ENCODE peak calls at places on chromosomes 5 and 9, in four cellular contexts. One of them, this sample, is unnamed.

GRCh38 chr5:35815089-35815936 is 41.4 kb upstream of the IL7R start:
- DNase-seq in left ventricle myocardium inferior: no peak
- DNase-seq in GM12864: no peak
- DNase-seq in sigmoid colon: no peak
- DNase-seq in this sample: no peak

GRCh38 chr5:54905942-54906537 is 79.4 kb downstream of the ESM1 start:
- DNase-seq in sigmoid colon: peak
- DNase-seq in GM12864: peak
- DNase-seq in left ventricle myocardium inferior: peak
- DNase-seq in this sample: no peak

GRCh38 chr9:73042155-73042554 is 89.3 kb upstream of the ALDH1A1 start:
- DNase-seq in left ventricle myocardium inferior: no peak
- DNase-seq in sigmoid colon: no peak
- DNase-seq in GM12864: no peak
- DNase-seq in this sample: no peak

GRCh38 chr9:130282000-130282700 is 16.6 kb downstream of the HMCN2 start:
- DNase-seq in sigmoid colon: peak
- DNase-seq in left ventricle myocardium inferior: no peak
- DNase-seq in GM12864: no peak
- DNase-seq in this sample: no peak

GRCh38 chr5:127615916-127616315 is 33.0 kb upstream of the CTXN3 start:
- DNase-seq in left ventricle myocardium inferior: no peak
- DNase-seq in sigmoid colon: no peak
- DNase-seq in GM12864: no peak
- DNase-seq in this sample: no peak

GRCh38 chr5:173027905-173028304 is 28.2 kb upstream of the CREBRF start:
- DNase-seq in sigmoid colon: peak
- DNase-seq in GM12864: no peak
- DNase-seq in left ventricle myocardium inferior: no peak
- DNase-seq in this sample: no peak

GRCh38 chr9:21504894-21505293 is 22.8 kb upstream of the IFNE start:
- DNase-seq in left ventricle myocardium inferior: no peak
- DNase-seq in GM12864: no peak
- DNase-seq in sigmoid colon: no peak
- DNase-seq in this sample: no peak

GRCh38 chr5:16957305-16958165 is 21.4 kb upstream of the MYO10 start:
- DNase-seq in left ventricle myocardium inferior: no peak
- DNase-seq in sigmoid colon: no peak
- DNase-seq in GM12864: no peak
- DNase-seq in this sample: no peak

GRCh38 chr5:42992035-42992570 is 48.0 kb downstream of the ANXA2R start:
- DNase-seq in sigmoid colon: peak
- DNase-seq in left ventricle myocardium inferior: peak
- DNase-seq in GM12864: no peak
- DNase-seq in this sample: peak

GRCh38 chr9:119963798-119964372 is 594.6 kb upstream of the BRINP1 start:
- DNase-seq in GM12864: no peak
- DNase-seq in sigmoid colon: no peak
- DNase-seq in left ventricle myocardium inferior: no peak
- DNase-seq in this sample: no peak

GRCh38 chr5:174409070-174409469 is 315.3 kb upstream of the MSX2 start:
- DNase-seq in sigmoid colon: no peak
- DNase-seq in GM12864: no peak
- DNase-seq in left ventricle myocardium inferior: no peak
- DNase-seq in this sample: no peak

GRCh38 chr5:176548967-176549444 is at the start of gene CDHR2:
- DNase-seq in sigmoid colon: no peak
- DNase-seq in left ventricle myocardium inferior: no peak
- DNase-seq in GM12864: no peak
- DNase-seq in this sample: no peak

GRCh38 chr9:97670586-97670985 is 26.6 kb downstream of the XPA start:
- DNase-seq in sigmoid colon: no peak
- DNase-seq in GM12864: no peak
- DNase-seq in left ventricle myocardium inferior: no peak
- DNase-seq in this sample: no peak

GRCh38 chr9:27817747-27818146 is 244.5 kb upstream of the C9orf72 start:
- DNase-seq in GM12864: no peak
- DNase-seq in sigmoid colon: no peak
- DNase-seq in left ventricle myocardium inferior: no peak
- DNase-seq in this sample: no peak

GRCh38 chr5:143008809-143009521 is 238.8 kb downstream of the ARHGAP26 start:
- DNase-seq in sigmoid colon: no peak
- DNase-seq in left ventricle myocardium inferior: no peak
- DNase-seq in GM12864: peak
- DNase-seq in this sample: no peak
- TF ChIP-seq CTCF in sigmoid colon: no peak
- TF ChIP-seq CTCF in left ventricle myocardium inferior: no peak
- TF ChIP-seq CTCF in GM12864: peak
- TF ChIP-seq CTCF in this sample: no peak

DNA sequence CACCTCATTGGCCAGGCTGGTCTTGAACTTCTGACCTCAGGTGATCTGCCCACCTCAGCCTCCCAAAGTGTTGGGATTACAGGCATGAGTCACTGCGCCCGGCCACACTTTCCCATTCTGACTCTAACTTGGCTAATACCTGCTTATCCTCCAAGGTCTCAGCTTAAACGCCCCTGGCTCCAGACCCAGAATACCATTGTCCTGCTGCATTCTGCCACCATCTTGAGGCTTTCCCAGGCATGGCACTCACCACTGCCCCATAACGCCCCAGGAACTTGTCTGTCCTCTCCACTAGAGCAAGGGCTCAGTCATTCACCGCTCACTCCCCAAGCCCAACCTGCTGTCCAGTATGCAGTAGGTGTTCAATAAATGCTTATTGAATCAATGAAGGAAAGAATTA is 39.8 kb downstream of the CAMK2A start:
- DNase-seq in GM12864: no peak
- DNase-seq in left ventricle myocardium inferior: no peak
- DNase-seq in sigmoid colon: no peak
- DNase-seq in this sample: no peak
- TF ChIP-seq CTCF in GM12864: no peak
- TF ChIP-seq CTCF in left ventricle myocardium inferior: no peak
- TF ChIP-seq CTCF in sigmoid colon: no peak
- TF ChIP-seq CTCF in this sample: no peak

GRCh38 chr9:137096785-137097546 is 10.2 kb downstream of the MAN1B1 start:
- DNase-seq in sigmoid colon: no peak
- DNase-seq in left ventricle myocardium inferior: no peak
- DNase-seq in GM12864: no peak
- DNase-seq in this sample: no peak

GRCh38 chr9:137099231-137099630 is 12.4 kb downstream of the MAN1B1 start:
- DNase-seq in sigmoid colon: no peak
- DNase-seq in left ventricle myocardium inferior: no peak
- DNase-seq in GM12864: no peak
- DNase-seq in this sample: no peak

GRCh38 chr9:137097761-137098462 is 11.1 kb downstream of the MAN1B1 start:
- DNase-seq in left ventricle myocardium inferior: no peak
- DNase-seq in GM12864: no peak
- DNase-seq in sigmoid colon: no peak
- DNase-seq in this sample: no peak

DNA sequence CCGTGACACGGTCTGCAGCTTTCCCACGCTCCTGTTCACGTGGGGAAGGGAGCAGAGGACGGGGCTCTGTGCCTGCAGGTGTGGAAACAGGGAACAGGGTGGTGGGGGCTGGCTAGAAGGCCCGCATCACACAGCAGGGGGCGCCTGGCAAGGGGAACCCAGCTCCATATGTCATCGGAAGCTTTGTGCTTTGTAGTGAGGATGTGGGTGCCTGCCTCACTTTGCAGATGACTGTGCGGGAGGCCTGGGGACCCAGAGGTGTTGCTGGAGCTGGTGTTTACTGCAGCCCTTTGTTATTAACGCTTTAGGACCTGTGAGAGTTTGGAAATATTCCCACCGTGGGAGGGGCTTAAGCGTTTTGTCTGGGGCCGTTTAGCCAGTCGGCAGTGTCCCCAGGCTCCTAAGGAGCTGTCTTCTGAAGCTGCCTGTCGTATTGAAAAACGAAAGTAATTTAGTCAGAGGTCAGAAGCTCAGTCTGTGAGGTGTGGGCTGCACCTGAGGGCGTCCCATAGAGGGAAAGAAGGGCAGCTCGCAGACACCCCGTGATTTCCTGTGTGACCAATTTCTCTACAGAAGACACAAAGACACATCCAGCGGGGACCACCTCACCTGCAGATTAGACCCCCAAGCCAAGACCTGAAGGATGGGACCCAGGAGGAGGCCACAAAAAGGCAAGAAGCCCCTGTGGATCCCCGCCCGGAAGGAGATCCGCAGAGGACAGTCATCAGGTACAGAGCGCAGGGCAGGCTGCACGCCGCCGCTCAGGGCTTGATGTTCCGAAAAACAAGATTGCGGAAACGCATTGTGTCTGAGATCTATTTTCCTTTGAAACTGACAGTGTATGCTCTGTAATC is 9.1 kb downstream of the MAN1B1 start:
- DNase-seq in GM12864: peak
- DNase-seq in sigmoid colon: no peak
- DNase-seq in left ventricle myocardium inferior: no peak
- DNase-seq in this sample: peak
- TF ChIP-seq CTCF in GM12864: peak
- TF ChIP-seq CTCF in sigmoid colon: no peak
- TF ChIP-seq CTCF in left ventricle myocardium inferior: no peak
- TF ChIP-seq CTCF in this sample: no peak

DNA sequence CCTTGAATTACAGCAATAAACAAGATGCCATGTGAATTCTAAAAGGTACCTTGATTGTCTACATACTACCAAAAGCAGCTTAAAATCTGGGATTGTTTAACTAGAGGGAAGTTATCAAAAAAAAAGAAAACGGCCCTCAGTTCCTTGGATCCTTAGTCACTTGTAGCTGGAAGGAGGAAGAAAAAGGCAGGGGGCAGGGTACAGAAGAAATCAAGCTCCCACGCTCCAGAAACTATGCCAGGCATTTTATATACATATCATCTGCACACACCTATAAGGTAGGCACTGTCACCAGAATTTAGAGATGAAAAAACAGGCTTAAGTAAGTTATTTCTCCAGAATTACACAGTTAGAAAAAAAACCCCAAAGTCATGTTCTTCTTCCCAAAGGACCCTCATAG is 63.4 kb downstream of the SCAI start:
- DNase-seq in sigmoid colon: no peak
- DNase-seq in GM12864: no peak
- DNase-seq in left ventricle myocardium inferior: no peak
- DNase-seq in this sample: no peak
- TF ChIP-seq CTCF in sigmoid colon: no peak
- TF ChIP-seq CTCF in GM12864: no peak
- TF ChIP-seq CTCF in left ventricle myocardium inferior: no peak
- TF ChIP-seq CTCF in this sample: no peak

GRCh38 chr5:170411100-170411499 is 21.9 kb upstream of the KCNMB1 start:
- DNase-seq in sigmoid colon: no peak
- DNase-seq in left ventricle myocardium inferior: no peak
- DNase-seq in GM12864: no peak
- DNase-seq in this sample: no peak
- TF ChIP-seq CTCF in sigmoid colon: no peak
- TF ChIP-seq CTCF in left ventricle myocardium inferior: no peak
- TF ChIP-seq CTCF in GM12864: peak
- TF ChIP-seq CTCF in this sample: no peak

GRCh38 chr5:97427235-97427634 is 244.2 kb upstream of the RIOK2 start:
- DNase-seq in GM12864: no peak
- DNase-seq in left ventricle myocardium inferior: no peak
- DNase-seq in sigmoid colon: no peak
- DNase-seq in this sample: no peak

GRCh38 chr5:97420646-97421045 is 237.6 kb upstream of the RIOK2 start:
- DNase-seq in GM12864: no peak
- DNase-seq in sigmoid colon: no peak
- DNase-seq in left ventricle myocardium inferior: no peak
- DNase-seq in this sample: no peak

GRCh38 chr5:97422678-97423077 is 239.6 kb upstream of the RIOK2 start:
- DNase-seq in left ventricle myocardium inferior: no peak
- DNase-seq in GM12864: no peak
- DNase-seq in sigmoid colon: no peak
- DNase-seq in this sample: no peak

GRCh38 chr5:97425511-97425910 is 242.5 kb upstream of the RIOK2 start:
- DNase-seq in sigmoid colon: no peak
- DNase-seq in GM12864: no peak
- DNase-seq in left ventricle myocardium inferior: no peak
- DNase-seq in this sample: no peak
- TF ChIP-seq CTCF in sigmoid colon: no peak
- TF ChIP-seq CTCF in GM12864: peak
- TF ChIP-seq CTCF in left ventricle myocardium inferior: peak
- TF ChIP-seq CTCF in this sample: no peak

GRCh38 chr5:108615216-108615615 is 132.5 kb upstream of the FER start:
- DNase-seq in sigmoid colon: no peak
- DNase-seq in left ventricle myocardium inferior: no peak
- DNase-seq in GM12864: no peak
- DNase-seq in this sample: no peak
- TF ChIP-seq CTCF in sigmoid colon: no peak
- TF ChIP-seq CTCF in left ventricle myocardium inferior: no peak
- TF ChIP-seq CTCF in GM12864: no peak
- TF ChIP-seq CTCF in this sample: no peak

DNA sequence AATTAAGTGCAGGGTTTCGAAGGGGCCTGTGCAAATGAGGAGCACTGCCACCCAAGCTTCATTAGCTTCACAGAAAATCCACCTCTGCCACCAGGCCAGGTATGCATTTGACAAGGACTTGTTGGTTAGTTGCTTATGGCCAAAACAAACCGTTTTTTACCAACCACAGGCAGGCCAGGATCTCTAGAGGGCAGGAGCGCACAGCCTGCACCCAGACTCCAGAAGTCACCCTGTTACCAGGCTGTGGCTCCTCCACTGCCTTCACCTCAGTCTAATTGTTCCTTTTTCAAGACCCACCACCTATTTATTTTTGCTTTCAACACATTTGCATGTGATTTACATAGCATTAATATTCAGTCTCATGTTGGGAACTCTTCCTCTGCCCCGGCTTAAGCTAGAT is 78.3 kb upstream of the HSPA9 start:
- DNase-seq in sigmoid colon: no peak
- DNase-seq in left ventricle myocardium inferior: no peak
- DNase-seq in GM12864: no peak
- DNase-seq in this sample: no peak
- TF ChIP-seq CTCF in sigmoid colon: no peak
- TF ChIP-seq CTCF in left ventricle myocardium inferior: peak
- TF ChIP-seq CTCF in GM12864: peak
- TF ChIP-seq CTCF in this sample: no peak

DNA sequence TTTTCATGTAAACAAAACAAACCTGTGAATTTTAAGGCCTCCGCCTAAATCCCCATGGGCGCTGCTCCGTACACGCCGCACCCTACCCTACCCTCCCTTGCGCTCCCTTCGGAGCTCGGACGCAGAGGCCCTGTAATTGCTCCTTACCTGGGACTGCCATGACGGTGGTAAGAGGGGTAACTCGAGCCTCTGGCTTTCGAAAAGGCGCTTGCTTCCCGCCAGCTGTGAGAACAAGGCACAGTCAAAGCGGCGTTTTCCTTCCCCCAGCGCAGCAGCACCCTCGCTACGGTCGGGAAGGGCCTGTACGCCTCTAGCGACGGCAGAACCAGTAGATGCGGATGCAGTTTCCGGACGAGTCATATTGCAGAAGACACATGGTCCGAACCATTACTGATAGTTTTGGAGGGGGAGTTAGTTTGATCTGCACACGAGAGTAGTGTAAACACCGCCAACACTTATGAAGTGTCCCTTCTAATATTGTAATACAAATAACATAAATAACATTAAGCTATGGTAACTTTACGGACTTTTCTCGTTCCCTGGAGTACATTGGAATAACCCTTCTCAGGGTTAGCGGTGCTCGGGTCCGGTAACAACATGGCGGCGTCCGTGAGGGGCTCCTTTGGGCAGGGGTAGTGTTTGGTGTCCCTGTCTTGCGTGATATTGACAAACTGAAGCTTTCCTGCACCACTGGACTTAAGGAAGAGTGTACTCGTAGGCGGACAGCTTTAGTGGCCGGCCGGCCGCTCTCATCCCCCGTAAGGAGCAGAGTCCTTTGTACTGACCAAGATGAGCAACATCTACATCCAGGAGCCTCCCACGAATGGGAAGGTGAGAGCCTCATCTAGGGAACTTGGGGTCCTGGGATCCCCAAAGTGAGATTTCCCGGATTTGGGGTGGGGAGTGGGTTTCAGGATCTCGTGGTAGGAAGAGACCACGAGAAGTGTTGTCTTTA is at the start of the genes CWC27 and SREK1IP1:
- DNase-seq in sigmoid colon: peak
- DNase-seq in left ventricle myocardium inferior: peak
- DNase-seq in GM12864: peak
- DNase-seq in this sample: peak
- TF ChIP-seq CTCF in sigmoid colon: no peak
- TF ChIP-seq CTCF in left ventricle myocardium inferior: peak
- TF ChIP-seq CTCF in GM12864: peak
- TF ChIP-seq CTCF in this sample: no peak